ENCODE peak calls at places on chromosomes 12 and 14, in seven cellular contexts. E is caudate nucleus; L is CD4-positive, alpha-beta memory T cell; U is CD8-positive, alpha-beta memory T cell; M is heart right ventricle; Z is upper lobe of right lung; C is effector memory CD4-positive, alpha-beta T cell. V is an unnamed sample.

GRCh38 chr12:114311966-114312365 is 94.0 kb downstream of the TBX5 start:
- DNase-seq in E (no peak), L (no peak), U (no peak), M (no peak), Z (no peak), C (no peak), V (no peak)

GRCh38 chr12:131042848-131043245 is 89.1 kb downstream of the ADGRD1 start:
- DNase-seq in E (no peak), L (no peak), U (no peak), M (no peak), Z (peak; percentile 43), C (no peak), V (peak; percentile 54)

GRCh38 chr14:53137559-53137958 is 15.6 kb downstream of the DDHD1 start:
- DNase-seq in E (no peak), L (no peak), U (no peak), M (no peak), Z (no peak), C (no peak), V (no peak)

GRCh38 chr14:99412122-99413061 is 68.3 kb downstream of the SETD3 start:
- DNase-seq in E (no peak), L (no peak), U (no peak), M (no peak), Z (no peak), C (no peak), V (peak; percentile 50)

GRCh38 chr14:68719634-68720384 is 73.1 kb downstream of the ZFP36L1 start:
- DNase-seq in E (no peak), L (peak; percentile 29), U (no peak), M (no peak), Z (no peak), C (no peak), V (no peak)

GRCh38 chr12:68871899-68872298 is 61.1 kb downstream of the CPM start:
- DNase-seq in E (no peak), L (no peak), U (no peak), M (no peak), Z (no peak), C (no peak), V (no peak)

GRCh38 chr12:95622879-95623278 is 71.6 kb upstream of the USP44 start:
- DNase-seq in E (no peak), L (no peak), U (no peak), M (no peak), Z (no peak), C (no peak), V (no peak)

GRCh38 chr12:3145546-3146310 is 68.5 kb downstream of the TSPAN9 start:
- DNase-seq in E (no peak), L (no peak), U (no peak), M (no peak), Z (peak; percentile 45), C (no peak), V (no peak)

GRCh38 chr12:114658002-114658441 is 26.0 kb downstream of the TBX3 start:
- DNase-seq in E (no peak), L (no peak), U (no peak), M (no peak), Z (no peak), C (no peak), V (no peak)

GRCh38 chr12:67433393-67434175 is 164.4 kb downstream of the CAND1 start:
- DNase-seq in E (no peak), L (no peak), U (no peak), M (no peak), Z (no peak), C (no peak), V (no peak)
- H3K27ac ChIP-seq in E (no peak overlapping the region), L (no peak overlapping the region), U (no peak overlapping the region), M (no peak overlapping the region), Z (no peak overlapping the region), C (no peak overlapping the region), V (no peak overlapping the region)

GRCh38 chr14:61940669-61941420 is 178.6 kb downstream of the SNAPC1 start:
- DNase-seq in E (no peak), L (no peak), U (no peak), M (no peak), Z (no peak), C (no peak), V (no peak)
- H3K27ac ChIP-seq in E (no peak overlapping the region), L (no peak overlapping the region), U (no peak overlapping the region), M (no peak overlapping the region), Z (no peak overlapping the region), C (no peak overlapping the region), V (no peak overlapping the region)

GRCh38 chr12:44436756-44437155 is 439.4 kb downstream of the NELL2 start:
- DNase-seq in E (no peak), L (no peak), U (no peak), M (no peak), Z (no peak), C (no peak), V (no peak)
- H3K27ac ChIP-seq in E (no peak overlapping the region), L (no peak overlapping the region), U (no peak overlapping the region), M (no peak overlapping the region), Z (no peak overlapping the region), C (no peak overlapping the region), V (no peak overlapping the region)

GRCh38 chr14:94770251-94770749 is 387 bp upstream of the GSC start:
- DNase-seq in E (no peak), L (no peak), U (no peak), M (no peak), Z (no peak), C (no peak), V (no peak)

GRCh38 chr14:94768521-94769412 is 1.1 kb downstream of the GSC start:
- DNase-seq in E (no peak), L (peak; percentile 16), U (no peak), M (no peak), Z (no peak), C (no peak), V (no peak)

GRCh38 chr14:94768141-94768520 is 1.8 kb downstream of the GSC start:
- DNase-seq in E (no peak), L (no peak), U (no peak), M (no peak), Z (no peak), C (no peak), V (no peak)

GRCh38 chr14:94770815-94771190 is 890 bp upstream of the GSC start:
- DNase-seq in E (no peak), L (no peak), U (no peak), M (no peak), Z (no peak), C (no peak), V (no peak)

GRCh38 chr14:94769413-94770250 is at the start of gene GSC:
- DNase-seq in E (no peak), L (no peak), U (no peak), M (peak; percentile 42), Z (no peak), C (no peak), V (peak; percentile 83)
- H3K27ac ChIP-seq in E (no peak within 1 kb of the TSS), L (no peak within 1 kb of the TSS), U (no peak within 1 kb of the TSS), M (no peak within 1 kb of the TSS), Z (no peak within 1 kb of the TSS), C (no peak within 1 kb of the TSS), V (no peak within 1 kb of the TSS)